ENCODE peak calls at places on chromosomes 6 and 20, in five cellular contexts. P is esophagus squamous epithelium; Q is trophoblast cell; W is neural progenitor cell; I is CD8-positive, alpha-beta memory T cell. J is an unnamed sample.
A peak's percentile ranks its signal among the peaks of the same experiment; 100 is the strongest.

GRCh38 chr20:11891827-11892521 is 25.7 kb upstream of the BTBD3 start:
- DNase-seq in P (no peak), W (peak; percentile 95), I (no peak), Q (peak; percentile 75), J (no peak)

GRCh38 chr20:15818651-15819071 is 754.6 kb downstream of the KIF16B start:
- DNase-seq in I (no peak), P (no peak), W (peak; percentile 13), Q (no peak), J (no peak)

GRCh38 chr20:63675681-63676368 is 17.7 kb downstream of the RTEL1 start:
- DNase-seq in I (no peak), W (no peak), P (no peak), Q (no peak), J (no peak)

GRCh38 chr6:33688451-33689147 is 22.9 kb downstream of the UQCC2 start:
- DNase-seq in Q (no peak), I (no peak), W (no peak), P (no peak), J (no peak)

GRCh38 chr6:170152989-170153388 is 137.9 kb downstream of the DLL1 start:
- DNase-seq in Q (peak; percentile 67), P (no peak), W (peak; percentile 75), I (no peak), J (no peak)

GRCh38 chr6:143545976-143546547 is 34.5 kb upstream of the FUCA2 start:
- DNase-seq in W (no peak), Q (no peak), P (no peak), I (no peak), J (no peak)

GRCh38 chr6:16972535-16972934 is 129.3 kb upstream of the STMND1 start:
- DNase-seq in I (no peak), W (no peak), P (no peak), Q (no peak), J (no peak)

GRCh38 chr6:149843051-149843633 is 21.0 kb downstream of the LRP11 start:
- DNase-seq in P (no peak), I (no peak), W (no peak), Q (no peak), J (no peak)

GRCh38 chr6:169858935-169859351 is 107.5 kb downstream of the ERMARD start:
- DNase-seq in W (no peak), Q (no peak), P (no peak), I (no peak), J (no peak)

GRCh38 chr6:75818061-75818855 is 69.2 kb downstream of the MYO6 start:
- DNase-seq in I (no peak), P (no peak), W (no peak), Q (peak; percentile 25), J (no peak)

GRCh38 chr20:8756410-8756809 is 312.5 kb upstream of the PLCB4 start:
- DNase-seq in I (no peak), W (no peak), P (no peak), Q (no peak), J (no peak)

GRCh38 chr6:105332576-105332975 is 70.3 kb downstream of the PREP start:
- DNase-seq in P (no peak), I (no peak), W (peak; percentile 35), Q (no peak), J (no peak)

GRCh38 chr6:161194374-161194773 is 79.5 kb downstream of the AGPAT4 start:
- DNase-seq in P (no peak), W (no peak), Q (no peak), I (no peak), J (no peak)

GRCh38 chr6:130162421-130162820 is 60.3 kb downstream of the SAMD3 start:
- DNase-seq in Q (no peak), I (no peak), W (no peak), P (no peak), J (no peak)

GRCh38 chr6:26044140-26045045 is 42.8 kb upstream of the HFE start:
- DNase-seq in P (no peak), I (peak; percentile 72), W (no peak), Q (peak; percentile 80), J (peak; percentile 77)

GRCh38 chr6:128412680-128413079 is 107.7 kb downstream of the PTPRK start:
- DNase-seq in Q (peak; percentile 34), P (no peak), W (no peak), I (no peak), J (no peak)

GRCh38 chr6:54892831-54893230 is 46.3 kb downstream of the FAM83B start:
- DNase-seq in Q (no peak), W (peak; percentile 4), P (no peak), I (no peak), J (no peak)

GRCh38 chr6:169853196-169854082 is 102.0 kb downstream of the ERMARD start:
- DNase-seq in Q (no peak), P (no peak), I (no peak), W (no peak), J (no peak)

GRCh38 chr6:148851683-148852556 is 105.1 kb downstream of the UST start:
- DNase-seq in P (no peak), I (no peak), W (peak; percentile 44), Q (no peak), J (no peak)

GRCh38 chr20:7540018-7540417 is 400.2 kb downstream of the HAO1 start:
- DNase-seq in P (no peak), I (no peak), Q (no peak), W (no peak), J (no peak)

GRCh38 chr6:17159240-17159639 is 57.4 kb downstream of the STMND1 start:
- DNase-seq in Q (no peak), W (no peak), P (no peak), I (no peak), J (no peak)

GRCh38 chr20:61814244-61814643 is 251.4 kb downstream of the TAF4 start:
- DNase-seq in P (no peak), W (no peak), I (no peak), Q (no peak), J (no peak)

GRCh38 chr6:142696123-142696522 is 248.9 kb downstream of the HIVEP2 start:
- DNase-seq in Q (no peak), I (no peak), W (no peak), P (no peak), J (no peak)

GRCh38 chr6:136113736-136114173 is 136.4 kb downstream of the MTFR2 start:
- DNase-seq in W (peak; percentile 77), Q (peak; percentile 68), I (no peak), P (no peak), J (no peak)

GRCh38 chr20:4829494-4830211 is 107.9 kb downstream of the PRND start:
- DNase-seq in P (no peak), Q (no peak), W (no peak), I (no peak), J (no peak)

GRCh38 chr6:35343092-35343834 is 905 bp downstream of the PPARD start:
- DNase-seq in W (no peak), P (no peak), I (no peak), Q (peak; percentile 32), J (peak; percentile 46)

GRCh38 chr6:112205521-112206458 is 48.6 kb downstream of the LAMA4 start:
- DNase-seq in P (no peak), W (no peak), I (no peak), Q (no peak), J (no peak)

GRCh38 chr6:63671098-63671754 is 35.6 kb downstream of the PHF3 start:
- DNase-seq in Q (no peak), P (no peak), W (no peak), I (no peak), J (no peak)

DNA sequence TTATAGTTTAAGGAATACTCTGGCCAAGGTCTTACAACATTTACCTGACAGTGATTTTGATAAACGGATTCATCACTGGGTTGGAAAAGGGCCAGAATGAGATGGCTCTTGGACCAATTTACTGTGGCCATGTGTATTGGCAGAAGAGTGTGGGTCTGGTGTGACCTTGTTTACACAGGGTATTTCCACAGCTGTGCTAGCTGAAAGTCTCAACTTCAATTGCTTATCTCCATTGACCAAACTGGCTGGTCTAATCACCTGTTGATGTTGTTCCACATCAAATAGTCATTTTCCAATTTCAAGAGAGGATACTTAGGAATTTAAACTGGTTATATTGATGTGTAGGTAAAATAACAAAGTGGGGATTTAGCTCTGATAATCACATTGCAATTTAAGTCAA is 501.6 kb upstream of the MAP3K7 start:
- DNase-seq in W (no peak), I (no peak), P (no peak), Q (no peak), J (no peak)
- H3K27ac ChIP-seq in W (no peak overlapping the region), I (no peak overlapping the region), P (no peak overlapping the region), Q (no peak overlapping the region), J (no peak overlapping the region)

GRCh38 chr20:25486377-25486776 is 78.9 kb downstream of the GINS1 start:
- DNase-seq in Q (no peak), W (no peak), I (no peak), P (no peak), J (no peak)
- H3K36me3 ChIP-seq in Q (peaks cover 59% of the 10 kb centered on the region), W (no peaks in the 10 kb centered on the region), I (no peaks in the 10 kb centered on the region), P (no peaks in the 10 kb centered on the region), J (no peaks in the 10 kb centered on the region)

DNA sequence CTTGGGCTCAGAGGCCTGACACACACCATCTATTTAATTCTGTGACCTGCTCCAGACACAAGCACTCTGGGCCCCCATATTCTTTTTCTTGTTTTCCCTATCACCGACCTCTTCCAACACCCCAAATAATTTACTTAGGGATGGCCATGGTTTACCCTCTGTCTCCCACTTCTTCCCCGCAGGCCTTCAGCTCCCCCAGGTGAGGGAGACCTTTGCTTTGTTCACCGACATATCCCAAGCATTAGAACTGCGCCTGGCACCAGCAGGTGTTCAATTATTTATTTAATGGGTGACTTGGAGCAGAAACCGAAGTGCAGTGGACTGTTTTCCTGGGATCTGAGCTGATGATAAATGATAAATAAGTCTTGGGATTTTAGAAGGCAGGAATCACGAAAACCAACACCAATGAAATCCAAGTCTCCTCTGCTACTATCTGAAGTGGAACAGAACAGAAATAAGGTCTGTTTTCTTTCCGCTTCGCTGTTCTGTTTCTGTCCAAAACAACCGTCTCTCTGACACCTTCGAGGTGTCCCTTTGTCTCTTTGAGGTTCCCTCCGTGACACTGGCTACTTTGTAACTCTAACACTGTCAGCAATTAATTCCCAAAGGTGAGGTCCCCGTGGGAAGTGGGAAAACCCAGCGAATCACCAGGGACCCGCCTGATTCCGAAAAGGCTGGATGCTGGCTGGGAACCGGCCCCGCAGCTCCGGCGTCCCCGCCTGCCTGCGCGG is 1.1 kb upstream of the RIN2 start:
- DNase-seq in P (no peak), I (no peak), W (no peak), Q (no peak), J (no peak)
- H3K4me3 ChIP-seq in P (peak overlapping the region; percentile 91), I (no peak overlapping the region), W (peak overlapping the region; percentile 76), Q (peak overlapping the region; percentile 92), J (peak overlapping the region; percentile 91)

DNA sequence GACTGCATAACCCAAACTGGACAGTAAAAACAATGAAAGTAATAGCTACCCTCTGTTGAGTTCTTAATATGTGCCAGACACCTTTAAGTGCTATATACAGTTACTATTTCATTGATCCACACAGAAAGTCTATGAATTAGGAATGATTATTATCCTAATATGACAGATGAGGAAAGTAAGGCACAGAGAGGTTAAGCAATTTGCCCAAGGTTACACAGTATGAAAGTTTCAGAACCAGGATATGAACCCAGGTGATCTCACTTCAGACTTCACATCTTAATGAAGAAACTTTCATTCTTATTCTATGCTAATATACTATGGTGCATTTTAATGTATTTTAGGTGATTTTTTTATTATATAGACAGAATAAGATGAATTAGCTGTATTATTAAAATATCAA is 40.6 kb upstream of the RIPPLY2 start:
- DNase-seq in I (no peak), P (no peak), Q (no peak), W (no peak), J (no peak)
- H3K27ac ChIP-seq in I (no peak overlapping the region), P (no peak overlapping the region), Q (no peak overlapping the region), W (no peak overlapping the region), J (no peak overlapping the region)

GRCh38 chr6:154522576-154522975 is 12.1 kb upstream of the CNKSR3 start:
- DNase-seq in W (no peak), I (no peak), P (no peak), Q (no peak), J (no peak)
- H3K36me3 ChIP-seq in W (no peaks in the 10 kb centered on the region), I (no peaks in the 10 kb centered on the region), P (no peaks in the 10 kb centered on the region), Q (no peaks in the 10 kb centered on the region), J (no peaks in the 10 kb centered on the region)